ENCODE peak calls at places on chromosomes 12 and 14, in six cellular contexts. H is psoas muscle, R is stomach, B is IMR-90, Y is tibial artery, U is fibroblast of lung. X is an unnamed sample.
A peak's percentile ranks its signal among the peaks of the same experiment; 100 is the strongest.

GRCh38 chr14:105091335-105092123 is 26.3 kb upstream of the GPR132 start:
- DNase-seq in H (no peak), R (peak; percentile 94), B (no peak), Y (peak; percentile 97), U (no peak), X (no peak)

GRCh38 chr14:104577457-104578301 is 1.9 kb upstream of the C14orf180 start:
- DNase-seq in H (no peak), R (peak; percentile 34), B (no peak), Y (no peak), U (no peak), X (no peak)

GRCh38 chr12:24212496-24212895 is 263.0 kb upstream of the SOX5 start:
- DNase-seq in H (no peak), R (no peak), B (no peak), Y (no peak), U (no peak), X (no peak)

GRCh38 chr12:105522166-105522825 is 191.8 kb downstream of the C12orf75 start:
- DNase-seq in H (no peak), R (no peak), B (peak; percentile 31), Y (no peak), U (peak; percentile 20), X (peak; percentile 34)

GRCh38 chr14:24441485-24441884 is 1.1 kb downstream of the SDR39U1 start:
- DNase-seq in H (no peak), R (no peak), B (no peak), Y (no peak), U (no peak), X (no peak)

GRCh38 chr12:110224379-110225304 is 56.4 kb upstream of the ATP2A2 start:
- DNase-seq in H (no peak), R (no peak), B (peak; percentile 89), Y (no peak), U (peak; percentile 93), X (peak; percentile 91)

GRCh38 chr14:64656986-64657385 is 47.2 kb upstream of the PLEKHG3 start:
- DNase-seq in H (no peak), R (no peak), B (no peak), Y (no peak), U (peak; percentile 85), X (peak; percentile 90)

GRCh38 chr12:60308366-60309000 is 712.7 kb downstream of the SLC16A7 start:
- DNase-seq in H (no peak), R (no peak), B (peak; percentile 30), Y (no peak), U (peak; percentile 6), X (peak; percentile 2)

GRCh38 chr12:26372856-26373255 is 177.5 kb downstream of the SSPN start:
- DNase-seq in H (no peak), R (no peak), B (no peak), Y (no peak), U (no peak), X (no peak)

GRCh38 chr12:62328296-62328921 is 68.2 kb downstream of the USP15 start:
- DNase-seq in H (no peak), R (no peak), B (no peak), Y (no peak), U (peak; percentile 14), X (peak; percentile 1)

GRCh38 chr14:98951031-98951430 is 321.0 kb downstream of the BCL11B start:
- DNase-seq in H (no peak), R (no peak), B (no peak), Y (no peak), U (no peak), X (no peak)

GRCh38 chr12:102958073-102958829 is 777 bp downstream of the ASCL1 start:
- DNase-seq in H (no peak), R (no peak), B (peak; percentile 19), Y (no peak), U (peak; percentile 10), X (peak; percentile 13)

GRCh38 chr14:97180304-97181200 is 383.4 kb downstream of the VRK1 start:
- DNase-seq in H (no peak), R (no peak), B (no peak), Y (no peak), U (no peak), X (no peak)

GRCh38 chr14:60651051-60651935 is 2.0 kb upstream of the SIX1 start:
- DNase-seq in H (no peak), R (no peak), B (no peak), Y (no peak), U (no peak), X (no peak)

GRCh38 chr12:108570743-108571603 is 8.6 kb downstream of the ISCU start:
- DNase-seq in H (no peak), R (no peak), B (peak; percentile 67), Y (peak; percentile 55), U (peak; percentile 82), X (peak; percentile 70)

GRCh38 chr12:57234233-57234570 is 4.7 kb downstream of the SHMT2 start:
- DNase-seq in H (no peak), R (no peak), B (no peak), Y (no peak), U (no peak), X (no peak)

GRCh38 chr14:104586832-104587620 is 7.5 kb downstream of the C14orf180 start:
- DNase-seq in H (peak; percentile 49), R (peak; percentile 80), B (no peak), Y (peak; percentile 79), U (no peak), X (no peak)

GRCh38 chr14:90513151-90514014 is 116.6 kb downstream of the CALM1 start:
- DNase-seq in H (no peak), R (peak; percentile 95), B (peak; percentile 12), Y (peak; percentile 84), U (peak; percentile 54), X (no peak)

GRCh38 chr12:10368206-10369171 is 21.4 kb downstream of the KLRK1 start:
- DNase-seq in H (no peak), R (no peak), B (no peak), Y (no peak), U (no peak), X (no peak)

GRCh38 chr12:18700254-18700653 is 37.6 kb downstream of the PLCZ1 start:
- DNase-seq in H (no peak), R (no peak), B (peak; percentile 96), Y (no peak), U (peak; percentile 92), X (peak; percentile 84)

GRCh38 chr12:67441736-67442346 is 172.7 kb downstream of the CAND1 start:
- DNase-seq in H (peak; percentile 87), R (peak; percentile 91), B (peak; percentile 77), Y (peak; percentile 91), U (peak; percentile 81), X (peak; percentile 79)

GRCh38 chr12:32544893-32545292 is 134.2 kb upstream of the DNM1L start:
- DNase-seq in H (no peak), R (no peak), B (no peak), Y (no peak), U (no peak), X (no peak)

GRCh38 chr14:67653651-67654280 is 20.7 kb downstream of the VTI1B start:
- DNase-seq in H (no peak), R (no peak), B (peak; percentile 35), Y (no peak), U (peak; percentile 58), X (peak; percentile 74)

GRCh38 chr12:27539191-27539631 is 15.2 kb downstream of the PPFIBP1 start:
- DNase-seq in H (no peak), R (no peak), B (peak; percentile 71), Y (no peak), U (peak; percentile 85), X (peak; percentile 95)

GRCh38 chr12:22173154-22173553 is 127.1 kb downstream of the CMAS start:
- DNase-seq in H (no peak), R (no peak), B (no peak), Y (no peak), U (peak; percentile 9), X (no peak)
- TF ChIP-seq CTCF in H (no peak), R (no peak), B (no peak), Y (no peak), U (no peak), X (no peak)

GRCh38 chr14:72608391-72609204 is 285.3 kb downstream of the DPF3 start:
- DNase-seq in H (no peak), R (no peak), B (peak; percentile 97), Y (no peak), U (peak; percentile 91), X (peak; percentile 89)
- H3K4me3 ChIP-seq in H (no peak overlapping the region), R (no peak overlapping the region), B (no peak overlapping the region), Y (no peak overlapping the region), U (no peak overlapping the region), X (no peak overlapping the region)

DNA sequence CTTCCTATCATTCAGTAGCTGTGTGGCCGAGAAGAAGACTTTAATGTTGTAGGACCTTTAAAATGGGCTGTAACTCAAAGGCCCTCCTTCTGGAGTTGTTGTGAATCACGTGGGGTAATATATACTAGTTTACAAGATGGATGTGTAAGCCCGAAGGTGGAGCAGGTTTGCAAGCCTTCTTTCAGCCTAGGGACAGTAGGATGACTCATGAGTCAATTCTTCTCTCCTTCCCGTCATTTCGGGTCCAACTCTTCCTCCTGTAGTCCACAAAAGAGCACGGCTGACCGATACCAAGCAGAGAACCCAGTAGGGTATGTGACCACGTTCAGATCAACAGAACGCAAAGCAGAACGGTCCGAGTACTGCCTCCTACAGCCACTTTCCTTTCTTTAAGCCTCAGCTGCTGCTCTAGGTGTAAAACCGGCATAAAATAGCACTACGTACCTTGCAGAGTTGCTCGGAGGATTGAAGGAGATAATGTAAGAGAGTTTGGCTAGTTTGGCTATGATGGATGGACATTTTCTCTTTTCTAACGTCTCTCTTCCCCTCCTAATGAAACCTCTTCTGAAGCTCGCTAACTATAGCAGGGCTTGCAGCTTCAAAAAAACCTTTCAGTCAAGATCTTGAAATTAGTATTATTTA is 1.3 kb upstream of the RASSF3 start:
- DNase-seq in H (no peak), R (no peak), B (peak; percentile 68), Y (no peak), U (peak; percentile 58), X (peak; percentile 64)
- TF ChIP-seq CTCF in H (no peak), R (no peak), B (peak; percentile 8), Y (no peak), U (no peak), X (peak; percentile 14)

DNA sequence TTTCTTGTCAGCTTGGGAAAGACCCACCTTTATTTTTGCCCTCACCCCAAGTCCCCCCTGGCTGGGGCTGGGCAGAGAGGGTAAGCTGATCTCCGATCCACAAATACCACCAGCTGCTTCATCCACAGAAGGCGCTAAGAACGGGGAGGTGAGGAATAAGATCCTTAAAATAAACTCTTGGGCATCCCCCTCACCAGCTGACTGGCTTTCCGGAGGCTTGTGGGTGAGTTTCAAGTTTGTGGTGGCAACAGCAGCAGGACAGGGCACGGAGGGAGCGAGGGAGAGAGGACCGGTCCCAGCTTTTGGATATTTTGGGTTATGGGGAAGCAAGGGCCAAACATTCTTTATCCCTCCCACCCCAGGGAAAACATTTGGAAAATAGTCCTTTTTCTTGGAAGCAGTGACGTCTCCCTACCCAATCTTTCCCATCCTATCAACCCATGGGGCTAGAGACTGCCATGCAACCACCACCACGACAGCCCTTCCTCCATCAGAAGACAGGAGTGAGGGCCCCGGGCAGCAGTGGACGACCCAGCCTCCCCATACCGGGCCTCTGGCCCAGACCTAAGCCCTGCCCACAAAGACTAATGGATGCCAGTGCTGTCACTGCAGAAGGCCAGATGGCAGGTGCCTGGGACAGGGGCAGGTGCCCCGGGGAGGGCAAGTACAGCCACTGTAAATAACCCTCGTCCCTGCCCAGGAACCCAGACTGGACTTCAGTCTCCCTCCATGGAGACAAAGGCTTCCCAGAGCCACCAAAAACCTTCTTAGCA is 20.5 kb upstream of the HSPB8 start:
- DNase-seq in H (peak; percentile 63), R (no peak), B (no peak), Y (no peak), U (no peak), X (no peak)
- H3K4me3 ChIP-seq in H (peak overlapping the region; percentile 54), R (no peak overlapping the region), B (no peak overlapping the region), Y (peak overlapping the region; percentile 31), U (no peak overlapping the region), X (no peak overlapping the region)

GRCh38 chr12:2009623-2010022 is 5.4 kb upstream of the DCP1B start:
- DNase-seq in H (no peak), R (no peak), B (no peak), Y (no peak), U (peak; percentile 14), X (no peak)
- TF ChIP-seq CTCF in H (no peak), R (no peak), B (no peak), Y (no peak), U (no peak), X (peak; percentile 27)

GRCh38 chr12:15688202-15688736 is 100.9 kb downstream of the EPS8 start:
- DNase-seq in H (peak; percentile 55), R (peak; percentile 31), B (no peak), Y (peak; percentile 86), U (no peak), X (no peak)
- H3K4me3 ChIP-seq in H (no peak overlapping the region), R (peak overlapping the region; percentile 1), B (no peak overlapping the region), Y (peak overlapping the region; percentile 1), U (no peak overlapping the region), X (no peak overlapping the region)

X was measured in fibroblast of villous mesenchyme.